ENCODE peak calls at places on chromosomes 6 and 20, in eight cellular contexts. L is A549, N is mucosa of descending colon, T is hepatocyte, E is mesendoderm, C is endothelial cell of umbilical vein, X is H1, Y is BE2C. B is an unnamed sample.

GRCh38 chr20:49668181-49668877 is 45.3 kb downstream of the B4GALT5 start:
- DNase-seq in Y (no peak), X (no peak), N (no peak), E (no peak), T (no peak), L (no peak), C (no peak), B (no peak)

GRCh38 chr6:134447883-134448387 is 130.0 kb upstream of the SGK1 start:
- DNase-seq in N (no peak), X (no peak), T (no peak), E (no peak), L (no peak), Y (no peak), C (peak; percentile 18), B (no peak)

GRCh38 chr6:76043690-76044089 is 28.8 kb downstream of the IMPG1 start:
- DNase-seq in N (no peak), E (no peak), L (no peak), T (no peak), Y (peak; percentile 10), C (no peak), X (no peak), B (no peak)

GRCh38 chr6:75493400-75494064 is at the start of gene FILIP1:
- DNase-seq in L (no peak), E (peak; percentile 31), Y (no peak), C (no peak), T (peak; percentile 64), N (peak; percentile 22), X (no peak), B (peak; percentile 92)

GRCh38 chr6:111781055-111781708 is 92.1 kb downstream of the FYN start:
- DNase-seq in T (peak; percentile 48), N (no peak), X (no peak), E (peak; percentile 57), L (no peak), C (no peak), Y (peak; percentile 24), B (no peak)

GRCh38 chr6:131268303-131268702 is 133.0 kb downstream of the AKAP7 start:
- DNase-seq in C (no peak), X (no peak), Y (no peak), N (no peak), L (no peak), E (no peak), T (no peak), B (no peak)

GRCh38 chr6:148367418-148368024 is 24.9 kb downstream of the SASH1 start:
- DNase-seq in T (no peak), X (no peak), Y (no peak), C (peak; percentile 99), E (peak; percentile 74), L (no peak), N (no peak), B (peak; percentile 76)

GRCh38 chr6:84422380-84422968 is 195.0 kb upstream of the CEP162 start:
- DNase-seq in T (peak; percentile 75), L (peak; percentile 18), E (peak; percentile 66), Y (peak; percentile 71), X (peak; percentile 92), C (peak; percentile 77), N (peak; percentile 11), B (no peak)

GRCh38 chr20:2171266-2171790 is 69.7 kb downstream of the STK35 start:
- DNase-seq in C (no peak), Y (no peak), N (no peak), E (no peak), X (no peak), L (no peak), T (no peak), B (no peak)

GRCh38 chr6:15989397-15989796 is 139.5 kb upstream of the MYLIP start:
- DNase-seq in N (no peak), T (no peak), E (no peak), L (no peak), Y (no peak), X (no peak), C (no peak), B (no peak)

GRCh38 chr6:56751604-56752003 is 108.9 kb upstream of the DST start:
- DNase-seq in C (no peak), E (peak; percentile 60), Y (no peak), N (no peak), T (no peak), L (no peak), X (no peak), B (no peak)

GRCh38 chr6:158038291-158039177 is 56.9 kb downstream of the SYNJ2 start:
- DNase-seq in L (no peak), C (no peak), Y (no peak), X (no peak), T (peak; percentile 3), E (no peak), N (no peak), B (no peak)

GRCh38 chr20:58401123-58401639 is 12.2 kb downstream of the VAPB start:
- DNase-seq in X (no peak), Y (no peak), C (peak; percentile 8), N (no peak), E (no peak), T (no peak), L (no peak), B (no peak)

GRCh38 chr20:58399926-58400325 is 10.9 kb downstream of the VAPB start:
- DNase-seq in E (no peak), T (no peak), C (no peak), N (no peak), Y (no peak), L (no peak), X (no peak), B (no peak)

GRCh38 chr20:58397429-58397828 is 8.4 kb downstream of the VAPB start:
- DNase-seq in C (no peak), Y (no peak), L (no peak), N (no peak), T (no peak), X (no peak), E (no peak), B (no peak)

GRCh38 chr20:58395604-58396003 is 6.6 kb downstream of the VAPB start:
- DNase-seq in X (no peak), N (no peak), L (no peak), T (no peak), C (no peak), E (no peak), Y (no peak), B (no peak)

DNA sequence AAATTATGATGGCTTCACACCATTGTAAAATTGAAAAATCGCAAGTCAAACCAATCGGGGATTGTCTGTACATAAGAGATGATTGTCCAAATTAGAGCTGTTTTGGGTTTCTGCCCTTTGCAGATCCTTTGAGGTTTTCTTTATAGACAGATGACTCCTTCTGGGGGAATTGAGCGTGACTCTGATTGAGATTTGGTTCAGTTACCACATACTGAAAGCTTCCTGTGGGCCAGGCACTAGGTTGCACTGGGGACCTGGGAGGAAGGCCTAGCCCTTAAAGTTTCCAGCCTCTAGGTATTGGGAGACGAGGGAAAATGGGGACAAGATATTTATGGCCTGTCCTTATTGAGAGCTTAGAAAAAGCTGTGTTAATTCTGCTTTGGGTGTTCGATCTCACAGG is 9.2 kb downstream of the VAPB start:
- DNase-seq in X (no peak), T (no peak), Y (no peak), E (no peak), L (no peak), N (no peak), C (no peak), B (no peak)
- H3K4me1 ChIP-seq in X (peaks cover 3% of the 10 kb centered on the region), T (no peaks in the 10 kb centered on the region), Y (peaks cover 7% of the 10 kb centered on the region), E (no peaks in the 10 kb centered on the region), L (no peaks in the 10 kb centered on the region), N (peaks cover 9% of the 10 kb centered on the region), C (no peaks in the 10 kb centered on the region), B (peaks cover 83% of the 10 kb centered on the region)

GRCh38 chr20:25035924-25036323 is 22.0 kb downstream of the ACSS1 start:
- DNase-seq in T (no peak), C (no peak), N (no peak), E (no peak), L (no peak), Y (no peak), X (no peak), B (peak; percentile 2)
- H3K4me1 ChIP-seq in T (peaks cover 53% of the 10 kb centered on the region), C (peaks cover 12% of the 10 kb centered on the region), N (peaks cover 58% of the 10 kb centered on the region), E (no peaks in the 10 kb centered on the region), L (no peaks in the 10 kb centered on the region), Y (no peaks in the 10 kb centered on the region), X (peaks cover 2% of the 10 kb centered on the region), B (peaks cover 75% of the 10 kb centered on the region)

GRCh38 chr6:106089981-106090380 is 3.8 kb downstream of the PRDM1 start:
- DNase-seq in Y (no peak), N (no peak), X (no peak), C (no peak), L (no peak), E (no peak), T (no peak), B (no peak)
- H3K4me1 ChIP-seq in Y (peaks cover 4% of the 10 kb centered on the region), N (no peaks in the 10 kb centered on the region), X (peaks cover 15% of the 10 kb centered on the region), C (peaks cover 19% of the 10 kb centered on the region), L (peaks cover 30% of the 10 kb centered on the region), E (peaks cover 5% of the 10 kb centered on the region), T (peaks cover 25% of the 10 kb centered on the region), B (peaks cover 7% of the 10 kb centered on the region)

DNA sequence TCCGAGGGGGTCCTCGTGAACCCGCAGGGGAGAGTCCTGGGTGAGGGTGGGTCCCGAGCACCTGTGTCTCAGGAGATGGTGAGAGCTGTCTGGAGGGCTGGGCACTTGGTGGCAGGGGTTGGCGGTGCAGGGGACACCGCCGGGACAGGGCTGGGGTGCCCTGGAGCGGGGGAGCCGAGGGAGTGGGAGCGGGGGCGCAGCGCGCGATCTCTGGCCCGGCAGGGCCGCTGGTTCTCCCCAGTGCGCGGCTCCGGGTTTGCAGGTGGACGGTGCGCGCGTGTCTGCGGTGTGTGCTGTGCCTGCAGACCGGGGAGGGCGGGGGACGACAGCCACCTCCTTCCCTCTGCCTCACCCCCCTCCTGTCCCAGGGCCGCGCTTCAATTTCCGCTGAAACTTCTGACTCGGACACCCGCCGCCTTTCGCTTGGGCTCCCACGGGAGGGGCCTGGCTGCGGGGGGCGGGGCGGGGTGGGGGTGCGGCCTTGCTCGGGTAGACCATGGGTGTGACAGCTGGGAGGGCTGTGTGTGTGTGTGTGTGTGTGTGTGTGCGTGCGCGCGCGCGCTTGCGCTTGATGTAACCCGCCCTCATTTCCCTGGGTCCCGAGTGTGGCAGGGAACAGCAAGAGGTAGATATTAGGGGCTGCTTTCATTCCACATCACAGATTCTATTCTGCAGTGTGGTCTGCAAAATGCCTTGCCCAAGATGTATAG is 1.2 kb downstream of the TRIB3 start:
- DNase-seq in T (peak; percentile 83), E (peak; percentile 78), L (peak; percentile 64), Y (peak; percentile 56), C (peak; percentile 48), N (peak; percentile 82), X (peak; percentile 64), B (peak; percentile 27)
- H3K4me1 ChIP-seq in T (peaks cover 7% of the 10 kb centered on the region), E (peaks cover 3% of the 10 kb centered on the region), L (peaks cover 65% of the 10 kb centered on the region), Y (no peaks in the 10 kb centered on the region), C (peaks cover 6% of the 10 kb centered on the region), N (no peaks in the 10 kb centered on the region), X (peaks cover 7% of the 10 kb centered on the region), B (peaks cover 11% of the 10 kb centered on the region)

GRCh38 chr20:17848649-17849048 is 119.9 kb downstream of the SNX5 start:
- DNase-seq in L (no peak), N (no peak), Y (no peak), C (no peak), E (no peak), T (no peak), X (no peak), B (no peak)
- H3K4me1 ChIP-seq in L (no peaks in the 10 kb centered on the region), N (peaks cover 14% of the 10 kb centered on the region), Y (no peaks in the 10 kb centered on the region), C (peaks cover 31% of the 10 kb centered on the region), E (no peaks in the 10 kb centered on the region), T (peaks cover 13% of the 10 kb centered on the region), X (peaks cover 6% of the 10 kb centered on the region), B (peaks cover 15% of the 10 kb centered on the region)

B was measured in gastrocnemius medialis.